ENCODE peak calls at places on chromosomes 1 and 21, in ten cellular contexts. Z is tibial artery, P is mammary epithelial cell, K is foreskin fibroblast, E is upper lobe of right lung, G is NB4, J is type B pancreatic cell, F is A549, S is AG04450, O is GM12865. B is an unnamed sample.

GRCh38 chr1:116676291-116676690 is 8.8 kb upstream of the IGSF3 start:
- DNase-seq in Z (no peak), P (no peak), K (no peak), E (no peak), G (no peak), J (no peak), F (no peak), S (no peak), O (no peak), B (no peak)

GRCh38 chr1:151501474-151501873 is 9.7 kb upstream of the CGN start:
- DNase-seq in Z (no peak), P (no peak), K (no peak), E (no peak), G (no peak), J (no peak), F (peak), S (no peak), O (no peak), B (no peak)

GRCh38 chr1:184745110-184745509 is 9.5 kb downstream of the EDEM3 start:
- DNase-seq in Z (no peak), P (no peak), K (no peak), E (no peak), G (no peak), J (no peak), F (no peak), S (no peak), O (no peak), B (no peak)

GRCh38 chr1:242240061-242240460 is 241.2 kb upstream of the MAP1LC3C start:
- DNase-seq in Z (no peak), P (no peak), K (no peak), E (no peak), G (no peak), J (no peak), F (peak), S (no peak), O (no peak), B (no peak)

GRCh38 chr1:2174348-2175054 is 20.1 kb downstream of the FAAP20 start:
- DNase-seq in Z (peak), P (peak), K (peak), E (no peak), G (peak), J (no peak), F (peak), S (no peak), O (peak), B (peak)

GRCh38 chr1:224641030-224641429 is 24.9 kb downstream of the CNIH3 start:
- DNase-seq in Z (no peak), P (no peak), K (no peak), E (no peak), G (no peak), J (no peak), F (peak), S (no peak), O (peak), B (no peak)

GRCh38 chr1:154420172-154420571 is 15.0 kb downstream of the IL6R start:
- DNase-seq in Z (peak), P (peak), K (peak), E (peak), G (peak), J (no peak), F (peak), S (no peak), O (peak), B (peak)

GRCh38 chr1:28122183-28122582 is 33.8 kb upstream of the EYA3 start:
- DNase-seq in Z (no peak), P (no peak), K (peak), E (no peak), G (no peak), J (no peak), F (no peak), S (no peak), O (no peak), B (no peak)

GRCh38 chr1:22507582-22507981 is 55.7 kb upstream of the EPHA8 start:
- DNase-seq in Z (no peak), P (no peak), K (no peak), E (no peak), G (no peak), J (no peak), F (no peak), S (no peak), O (no peak), B (no peak)

GRCh38 chr1:112359961-112360767 is 35.9 kb upstream of the CTTNBP2NL start:
- DNase-seq in Z (peak), P (peak), K (peak), E (peak), G (no peak), J (no peak), F (no peak), S (peak), O (no peak), B (no peak)

GRCh38 chr1:23174383-23175110 is 5.9 kb upstream of the LUZP1 start:
- DNase-seq in Z (no peak), P (no peak), K (no peak), E (no peak), G (no peak), J (no peak), F (no peak), S (no peak), O (no peak), B (no peak)

GRCh38 chr1:79982218-79982617 is 975.7 kb upstream of the ADGRL4 start:
- DNase-seq in Z (peak), P (no peak), K (peak), E (peak), G (no peak), J (no peak), F (no peak), S (peak), O (no peak), B (no peak)

GRCh38 chr1:9128520-9129371 is at the start of gene GPR157:
- DNase-seq in Z (peak), P (peak), K (peak), E (peak), G (peak), J (peak), F (peak), S (no peak), O (peak), B (peak)

GRCh38 chr1:180953791-180954721 is 41.4 kb downstream of the KIAA1614 start:
- DNase-seq in Z (peak), P (no peak), K (peak), E (peak), G (no peak), J (no peak), F (peak), S (peak), O (peak), B (peak)

GRCh38 chr1:86018311-86018923 is 138.2 kb downstream of the COL24A1 start:
- DNase-seq in Z (no peak), P (peak), K (peak), E (no peak), G (peak), J (no peak), F (peak), S (no peak), O (peak), B (no peak)

GRCh38 chr1:203442821-203443220 is 32.8 kb upstream of the PRELP start:
- DNase-seq in Z (peak), P (no peak), K (peak), E (no peak), G (no peak), J (no peak), F (no peak), S (no peak), O (no peak), B (no peak)

GRCh38 chr1:97170296-97170695 is 448.7 kb downstream of the PTBP2 start:
- DNase-seq in Z (no peak), P (no peak), K (no peak), E (no peak), G (no peak), J (no peak), F (no peak), S (no peak), O (no peak), B (no peak)

GRCh38 chr1:153790282-153790995 is 15.2 kb downstream of the SLC27A3 start:
- DNase-seq in Z (peak), P (no peak), K (peak), E (no peak), G (peak), J (no peak), F (no peak), S (peak), O (peak), B (no peak)

GRCh38 chr21:39633043-39633442 is 20.3 kb downstream of the B3GALT5 start:
- DNase-seq in Z (no peak), P (peak), K (peak), E (no peak), G (no peak), J (no peak), F (no peak), S (no peak), O (no peak), B (no peak)

GRCh38 chr1:167111853-167112455 is 18.1 kb downstream of the STYXL2 start:
- DNase-seq in Z (no peak), P (peak), K (no peak), E (no peak), G (no peak), J (no peak), F (no peak), S (no peak), O (no peak), B (no peak)

GRCh38 chr1:70205076-70205436 is 323 bp downstream of the LRRC40 start:
- DNase-seq in Z (no peak), P (no peak), K (peak), E (no peak), G (no peak), J (no peak), F (no peak), S (no peak), O (no peak), B (no peak)

GRCh38 chr1:214310777-214311690 is 30.1 kb downstream of the SMYD2 start:
- DNase-seq in Z (no peak), P (no peak), K (no peak), E (no peak), G (no peak), J (no peak), F (no peak), S (no peak), O (no peak), B (no peak)

GRCh38 chr1:84862810-84863251 is 30.2 kb downstream of the LPAR3 start:
- DNase-seq in Z (no peak), P (peak), K (no peak), E (no peak), G (no peak), J (no peak), F (no peak), S (no peak), O (peak), B (peak)

GRCh38 chr1:162023547-162024501 is at the start of gene OLFML2B:
- DNase-seq in Z (peak), P (peak), K (peak), E (peak), G (peak), J (peak), F (peak), S (peak), O (peak), B (peak)

GRCh38 chr1:32817159-32817814 is at the start of the genes S100PBP and YARS1:
- DNase-seq in Z (peak), P (peak), K (peak), E (peak), G (peak), J (peak), F (peak), S (peak), O (peak), B (peak)

GRCh38 chr21:31221051-31221450 is 123.0 kb downstream of the TIAM1 start:
- DNase-seq in Z (no peak), P (no peak), K (no peak), E (no peak), G (no peak), J (no peak), F (no peak), S (no peak), O (peak), B (no peak)

GRCh38 chr1:67713071-67713806 is 28.2 kb downstream of the GADD45A start:
- DNase-seq in Z (no peak), P (peak), K (peak), E (no peak), G (peak), J (no peak), F (peak), S (peak), O (no peak), B (no peak)

GRCh38 chr1:204079608-204079999 is 6.7 kb downstream of the SOX13 start:
- DNase-seq in Z (no peak), P (no peak), K (no peak), E (peak), G (peak), J (no peak), F (peak), S (no peak), O (no peak), B (no peak)

GRCh38 chr1:44417351-44418021 is 12.4 kb downstream of the RNF220 start:
- DNase-seq in Z (peak), P (no peak), K (peak), E (peak), G (no peak), J (peak), F (no peak), S (no peak), O (no peak), B (no peak)

GRCh38 chr1:7561331-7561921 is 209.7 kb upstream of the VAMP3 start:
- DNase-seq in Z (no peak), P (no peak), K (no peak), E (peak), G (peak), J (no peak), F (peak), S (no peak), O (peak), B (no peak)

GRCh38 chr21:37502947-37503346 is 136.4 kb downstream of the DYRK1A start:
- DNase-seq in Z (no peak), P (no peak), K (no peak), E (no peak), G (no peak), J (no peak), F (no peak), S (no peak), O (no peak), B (no peak)

GRCh38 chr21:37498664-37499063 is 132.1 kb downstream of the DYRK1A start:
- DNase-seq in Z (no peak), P (no peak), K (no peak), E (no peak), G (no peak), J (no peak), F (no peak), S (no peak), O (no peak), B (no peak)

DNA sequence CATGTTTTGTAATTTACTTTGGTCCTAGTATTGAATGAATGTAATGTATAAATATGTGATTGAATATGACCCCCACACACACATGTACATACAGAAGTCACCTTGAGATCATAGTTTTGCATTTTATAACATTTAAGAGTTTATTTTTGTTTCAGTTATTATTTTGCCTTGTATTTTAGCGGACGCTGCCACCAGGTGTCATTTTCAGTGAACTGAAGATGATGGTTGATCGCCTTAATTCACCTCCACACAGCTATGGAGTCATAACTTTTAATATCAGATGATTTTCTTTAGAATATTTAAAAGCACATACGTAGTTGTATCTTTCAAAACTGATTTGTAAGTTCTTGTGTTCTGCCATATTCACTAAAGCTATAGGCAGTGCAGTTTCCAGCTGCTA is 130.4 kb downstream of the DYRK1A start:
- DNase-seq in Z (no peak), P (no peak), K (peak), E (no peak), G (no peak), J (no peak), F (no peak), S (no peak), O (no peak), B (no peak)
- TF ChIP-seq CTCF in Z (peak), P (no peak), K (peak), E (peak), G (peak), J (peak), F (peak), S (peak), O (no peak), B (peak)

DNA sequence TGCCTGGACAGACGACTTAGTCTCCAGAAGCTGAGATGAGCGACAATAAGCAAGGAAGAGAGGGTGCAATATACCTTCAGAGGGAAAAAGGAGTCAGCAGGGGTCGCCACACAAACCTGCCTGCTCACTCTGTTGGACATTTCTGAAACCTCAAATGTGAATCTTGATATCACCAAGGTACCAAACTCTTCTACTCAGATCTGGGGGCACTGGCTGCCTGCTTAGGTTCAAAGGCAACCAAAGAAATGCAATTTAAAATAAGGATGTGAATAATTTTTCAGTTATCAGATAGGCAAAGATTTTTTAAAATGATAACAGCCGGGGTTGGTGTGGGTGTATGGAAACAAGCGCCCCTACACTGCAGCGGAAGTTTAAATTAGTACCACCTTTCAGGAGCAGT is 164.2 kb downstream of the HIVEP3 start:
- DNase-seq in Z (no peak), P (no peak), K (no peak), E (no peak), G (peak), J (no peak), F (no peak), S (no peak), O (peak), B (no peak)
- TF ChIP-seq CTCF in Z (no peak), P (no peak), K (no peak), E (no peak), G (peak), J (no peak), F (peak), S (no peak), O (peak), B (peak)

GRCh38 chr1:217907504-217907903 is 276.4 kb downstream of the SPATA17 start:
- DNase-seq in Z (no peak), P (peak), K (peak), E (no peak), G (peak), J (no peak), F (peak), S (no peak), O (no peak), B (no peak)

GRCh38 chr1:217917277-217917887 is 286.2 kb downstream of the SPATA17 start:
- DNase-seq in Z (no peak), P (no peak), K (no peak), E (no peak), G (no peak), J (no peak), F (no peak), S (no peak), O (no peak), B (no peak)

GRCh38 chr1:217910791-217911320 is 279.7 kb downstream of the SPATA17 start:
- DNase-seq in Z (no peak), P (no peak), K (no peak), E (no peak), G (no peak), J (no peak), F (no peak), S (no peak), O (no peak), B (no peak)

GRCh38 chr1:217910205-217910604 is 279.1 kb downstream of the SPATA17 start:
- DNase-seq in Z (no peak), P (no peak), K (no peak), E (no peak), G (no peak), J (no peak), F (no peak), S (no peak), O (no peak), B (no peak)

GRCh38 chr1:217911908-217912307 is 280.8 kb downstream of the SPATA17 start:
- DNase-seq in Z (no peak), P (no peak), K (no peak), E (no peak), G (peak), J (no peak), F (peak), S (no peak), O (peak), B (no peak)
- TF ChIP-seq CTCF in Z (no peak), P (no peak), K (no peak), E (no peak), G (peak), J (peak), F (peak), S (no peak), O (no peak), B (no peak)

DNA sequence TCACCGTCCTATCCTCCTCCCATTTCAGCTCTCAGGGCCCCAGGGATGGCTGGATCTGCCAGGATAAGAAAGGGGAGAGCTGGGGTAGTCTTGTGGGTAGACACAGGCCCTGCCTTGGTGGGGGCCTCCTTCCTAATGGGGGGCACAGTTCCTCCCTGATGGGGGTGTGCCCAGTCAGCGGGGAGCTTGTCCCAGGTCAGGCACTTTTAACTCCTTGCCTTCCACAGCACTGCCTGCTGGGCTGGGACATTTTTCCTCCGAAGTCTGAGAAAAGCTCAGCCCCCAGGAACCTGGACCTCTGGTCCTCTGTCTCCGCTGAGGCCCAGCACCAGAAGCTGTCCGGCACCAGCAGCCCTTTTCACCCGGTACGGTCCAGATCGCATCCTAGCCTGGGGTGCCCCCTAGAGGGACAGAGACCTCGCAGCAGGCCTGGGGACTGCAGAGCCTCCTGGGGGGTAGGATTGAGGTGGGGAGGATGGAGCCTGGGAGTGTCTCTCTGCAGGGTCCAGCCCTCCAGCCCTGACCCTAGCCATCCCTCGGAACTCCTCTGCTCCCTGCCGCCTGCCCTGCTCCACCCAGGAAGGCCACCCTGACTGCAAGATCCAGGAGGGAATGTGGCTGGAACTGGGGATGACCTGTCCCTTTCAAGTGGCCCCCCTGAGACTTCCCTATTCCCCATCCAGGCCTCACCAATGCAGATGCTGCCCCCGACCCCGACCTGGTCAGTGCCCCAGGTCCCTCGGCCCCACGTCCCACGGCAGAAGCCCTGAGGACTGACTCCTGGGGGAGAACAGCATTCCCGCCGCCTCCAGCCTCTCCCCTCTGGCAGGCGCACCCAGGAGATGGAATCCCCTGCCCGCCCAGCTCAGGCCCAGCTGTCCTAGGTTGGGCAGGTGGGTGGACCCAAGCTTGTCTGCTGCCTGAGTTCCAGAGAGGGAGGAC is 12.0 kb downstream of the MIIP start:
- DNase-seq in Z (no peak), P (peak), K (peak), E (peak), G (peak), J (no peak), F (peak), S (no peak), O (peak), B (no peak)
- TF ChIP-seq CTCF in Z (peak), P (peak), K (peak), E (peak), G (peak), J (peak), F (peak), S (peak), O (peak), B (peak)

GRCh38 chr1:98881911-98882310 is 122.8 kb downstream of the PLPPR5 start:
- DNase-seq in Z (no peak), P (no peak), K (no peak), E (no peak), G (peak), J (no peak), F (no peak), S (no peak), O (no peak), B (no peak)

DNA sequence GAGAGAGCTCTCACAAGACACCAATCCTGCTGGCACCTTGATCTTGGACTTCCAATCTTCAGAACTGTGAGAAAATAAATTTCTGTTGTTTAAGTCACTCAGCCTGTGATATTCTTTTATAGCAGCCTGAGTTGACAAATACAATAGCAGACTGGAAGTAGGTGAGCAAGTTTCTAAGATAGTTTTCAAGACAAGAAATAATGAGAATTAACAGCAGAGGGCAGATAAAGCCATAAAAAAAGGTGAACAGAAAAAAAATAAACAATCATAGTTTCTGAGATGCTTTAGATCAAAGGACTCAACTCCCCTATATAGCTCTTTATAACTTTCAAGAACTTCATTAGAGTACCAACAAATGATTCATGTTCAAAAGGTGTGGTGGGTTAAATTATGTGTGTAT is 119.8 kb downstream of the PLPPR5 start:
- DNase-seq in Z (no peak), P (no peak), K (no peak), E (no peak), G (no peak), J (no peak), F (no peak), S (no peak), O (no peak), B (no peak)
- TF ChIP-seq CTCF in Z (no peak), P (no peak), K (no peak), E (no peak), G (no peak), J (no peak), F (no peak), S (no peak), O (no peak), B (no peak)